ENCODE peak calls at places on chromosomes 7 and 10, in eight cellular contexts. B is PC-3, C is HCT116, T is Calu3, O is ovary, Y is WTC11, L is endodermal cell, D is endothelial cell. M is an unnamed sample.

GRCh38 chr7:69402696-69403095 is 195.6 kb upstream of the AUTS2 start:
- DNase-seq in B (no peak), C (no peak), T (no peak), O (no peak), Y (no peak), L (no peak), D (no peak), M (no peak)

GRCh38 chr7:112371721-112372120 is 78.5 kb upstream of the IFRD1 start:
- DNase-seq in B (no peak), C (no peak), T (no peak), O (no peak), Y (no peak), L (no peak), D (no peak), M (no peak)

GRCh38 chr7:4242706-4243105 is 439.4 kb upstream of the FOXK1 start:
- DNase-seq in B (no peak), C (no peak), T (no peak), O (no peak), Y (no peak), L (no peak), D (no peak), M (no peak)

GRCh38 chr10:35219292-35219691 is 92.6 kb downstream of the CREM start:
- DNase-seq in B (no peak), C (no peak), T (no peak), O (no peak), Y (no peak), L (no peak), D (no peak), M (peak)

GRCh38 chr10:566241-566885 is 123.1 kb downstream of the DIP2C start:
- DNase-seq in B (no peak), C (no peak), T (no peak), O (no peak), Y (no peak), L (peak), D (no peak), M (no peak)

GRCh38 chr10:77637474-77637985 is at the start of gene KCNMA1:
- DNase-seq in B (peak), C (no peak), T (peak), O (peak), Y (peak), L (peak), D (peak), M (peak)

GRCh38 chr10:106557951-106558733 is 606.4 kb downstream of the SORCS1 start:
- DNase-seq in B (peak), C (no peak), T (no peak), O (no peak), Y (no peak), L (no peak), D (no peak), M (no peak)

GRCh38 chr10:103053659-103054581 is 135.8 kb downstream of the CNNM2 start:
- DNase-seq in B (peak), C (no peak), T (no peak), O (peak), Y (peak), L (peak), D (peak), M (peak)

GRCh38 chr10:114313139-114313538 is 74.1 kb downstream of the VWA2 start:
- DNase-seq in B (no peak), C (no peak), T (no peak), O (no peak), Y (no peak), L (no peak), D (no peak), M (no peak)

GRCh38 chr7:88132725-88133124 is 87.1 kb downstream of the SRI start:
- DNase-seq in B (no peak), C (no peak), T (no peak), O (no peak), Y (no peak), L (no peak), D (no peak), M (no peak)

DNA sequence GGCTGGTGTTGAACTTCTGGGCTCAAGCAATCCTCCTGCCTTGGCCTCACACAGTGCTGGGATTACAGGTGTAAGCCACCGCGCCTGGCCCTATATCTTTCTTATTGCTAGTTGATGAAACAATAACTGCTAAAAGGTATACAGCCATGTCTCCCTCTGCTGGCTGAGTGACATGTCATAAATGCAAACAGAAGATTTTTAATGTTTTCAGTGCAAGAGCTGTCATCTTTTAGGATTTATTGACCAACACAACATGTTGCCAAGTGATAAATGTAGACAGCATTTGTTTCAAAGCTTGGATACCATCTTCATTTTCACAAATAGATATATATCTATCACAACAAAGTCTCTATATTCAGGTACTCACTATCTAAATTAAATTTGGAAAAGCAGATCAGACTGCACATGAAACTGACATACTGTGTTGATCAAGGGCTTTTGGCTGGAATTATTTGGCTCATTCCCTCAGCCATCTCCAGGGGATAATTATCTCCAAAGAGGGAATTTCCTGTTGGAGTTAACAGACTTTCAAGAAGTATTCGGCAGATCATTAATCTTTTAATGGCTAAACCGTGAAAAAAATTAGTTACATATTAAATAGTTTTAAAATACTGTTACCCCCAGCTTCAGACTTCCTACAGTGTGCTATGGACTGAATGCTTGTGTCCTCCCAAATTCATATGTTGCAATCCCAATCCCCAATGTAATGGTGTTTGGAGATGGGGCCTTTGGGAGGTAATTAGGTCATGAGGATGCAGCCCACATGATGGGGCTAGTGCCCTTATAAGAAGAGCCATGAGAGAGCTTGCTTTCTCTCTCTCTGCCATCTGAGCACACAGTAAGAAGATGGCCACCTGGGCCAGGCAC is 41.3 kb upstream of the SRPK2 start:
- DNase-seq in B (peak), C (peak), T (peak), O (peak), Y (peak), L (peak), D (peak), M (peak)
- TF ChIP-seq CTCF in B (peak), C (peak), T (peak), O (no peak), Y (no peak), L (peak), D (peak), M (peak)

GRCh38 chr10:17736223-17736622 is 15.8 kb upstream of the TMEM236 start:
- DNase-seq in B (peak), C (no peak), T (no peak), O (no peak), Y (no peak), L (no peak), D (no peak), M (peak)
- TF ChIP-seq CTCF in B (no peak), C (peak), T (no peak), O (no peak), Y (no peak), L (peak), D (no peak), M (no peak)

GRCh38 chr7:138645284-138645683 is 55.9 kb downstream of the SVOPL start:
- DNase-seq in B (no peak), C (no peak), T (no peak), O (no peak), Y (peak), L (peak), D (no peak), M (no peak)
- TF ChIP-seq CTCF in B (peak), C (peak), T (no peak), O (no peak), Y (no peak), L (peak), D (no peak), M (no peak)

DNA sequence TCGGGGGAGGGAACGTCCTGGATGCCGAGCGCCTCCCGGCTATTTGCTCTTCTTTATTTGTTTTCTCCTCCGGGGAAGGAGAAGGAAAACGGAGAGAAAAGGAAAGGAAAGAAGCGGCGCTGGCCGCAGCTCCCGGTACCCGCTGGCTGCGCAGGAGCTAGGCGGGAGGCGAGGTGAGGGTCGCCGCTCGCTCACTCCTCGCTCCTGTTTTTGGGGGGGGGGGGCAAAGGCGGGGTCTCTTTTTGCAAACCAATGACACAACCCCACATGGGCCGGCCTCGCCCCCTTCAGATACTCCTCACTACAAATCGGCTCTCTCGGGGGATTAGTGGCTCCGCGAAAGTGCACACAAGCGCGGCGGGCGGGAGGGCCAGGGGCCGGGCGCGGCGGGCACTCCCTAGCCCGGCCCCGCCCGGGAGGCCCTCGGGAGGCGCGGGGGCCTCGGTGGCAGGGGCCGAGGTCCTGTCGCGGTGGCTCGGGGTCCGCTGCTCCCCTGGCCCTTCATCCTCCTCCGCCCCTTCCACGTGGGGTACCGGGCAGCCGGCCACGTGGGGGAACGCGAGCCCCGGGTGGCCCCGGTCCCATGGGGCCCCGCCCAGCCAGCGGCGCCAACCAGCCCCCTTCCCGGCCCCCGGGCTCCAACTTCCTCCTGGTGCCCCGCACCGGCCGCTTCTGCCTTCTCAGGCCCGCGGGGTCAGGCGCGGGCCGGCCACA is 650 bp upstream of the CTBP2 start:
- DNase-seq in B (peak), C (peak), T (peak), O (peak), Y (peak), L (peak), D (peak), M (peak)
- TF ChIP-seq CTCF in B (no peak), C (no peak), T (no peak), O (peak), Y (no peak), L (no peak), D (no peak), M (no peak)

DNA sequence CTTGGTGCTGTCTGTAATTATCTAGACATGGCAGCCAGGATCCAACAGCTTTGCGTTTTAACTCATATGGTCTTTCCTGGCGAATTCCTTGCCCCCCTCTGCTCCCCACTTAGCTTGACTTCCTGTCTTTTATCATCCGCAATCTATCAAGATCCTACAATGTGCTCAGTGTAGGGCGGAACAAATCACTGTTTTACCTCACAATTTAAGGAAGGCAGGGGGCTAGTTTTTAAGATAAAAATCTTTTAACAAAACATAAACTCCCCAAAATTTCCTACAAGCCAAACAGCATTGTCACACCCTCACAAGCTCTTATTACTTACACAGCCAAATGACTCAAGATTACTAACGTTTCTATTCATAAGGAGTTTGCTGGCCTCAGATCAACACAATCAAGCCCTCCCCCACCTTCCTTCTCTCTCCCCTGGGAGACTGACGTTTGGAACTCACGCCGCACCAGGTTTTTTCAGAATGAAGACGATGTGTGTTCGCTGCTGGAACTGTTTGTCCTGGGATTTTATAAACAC is 1.3 kb upstream of the CDK14 start:
- DNase-seq in B (peak), C (no peak), T (peak), O (peak), Y (peak), L (peak), D (peak), M (no peak)
- TF ChIP-seq CTCF in B (no peak), C (no peak), T (no peak), O (no peak), Y (no peak), L (no peak), D (no peak), M (no peak)

GRCh38 chr7:82625377-82625776 is 181.8 kb upstream of the CACNA2D1 start:
- DNase-seq in B (peak), C (no peak), T (no peak), O (no peak), Y (no peak), L (no peak), D (no peak), M (no peak)
- TF ChIP-seq CTCF in B (peak), C (peak), T (no peak), O (no peak), Y (no peak), L (peak), D (no peak), M (no peak)

M was measured in activated CD8-positive, alpha-beta T cell treated with anti-CD3 and anti-CD28 coated beads for 36 hours.